ENCODE peak calls at places on chromosome 15, in five cellular contexts. J is HFFc6, A is HTR-8/SVneo, Y is GM12865, L is right lobe of liver. S is an unnamed sample.

GRCh38 chr15:80404719-80405553 is 754 bp downstream of the ARNT2 start:
- DNase-seq in J (no peak), A (peak; percentile 47), Y (no peak), L (no peak), S (no peak)

GRCh38 chr15:92861742-92862141 is 38.4 kb upstream of the CHD2 start:
- DNase-seq in J (no peak), A (no peak), Y (no peak), L (no peak), S (no peak)

GRCh38 chr15:41503669-41504010 is 10.0 kb downstream of the ITPKA start:
- DNase-seq in J (no peak), A (no peak), Y (no peak), L (no peak), S (no peak)

GRCh38 chr15:52523646-52524045 is 5.0 kb downstream of the MYO5A start:
- DNase-seq in J (no peak), A (no peak), Y (no peak), L (no peak), S (no peak)

GRCh38 chr15:63514533-63514943 is 10.1 kb downstream of the USP3 start:
- DNase-seq in J (peak; percentile 47), A (no peak), Y (no peak), L (no peak), S (no peak)

GRCh38 chr15:99732711-99733267 is 448 bp downstream of the LYSMD4 start:
- DNase-seq in J (no peak), A (no peak), Y (peak; percentile 38), L (no peak), S (peak; percentile 29)

GRCh38 chr15:27564656-27565055 is 534.5 kb downstream of the OCA2 start:
- DNase-seq in J (no peak), A (no peak), Y (no peak), L (no peak), S (no peak)

GRCh38 chr15:54046093-54046492 is 67.9 kb downstream of the UNC13C start:
- DNase-seq in J (no peak), A (no peak), Y (no peak), L (no peak), S (no peak)

GRCh38 chr15:40010681-40011080 is 28.3 kb downstream of the SRP14 start:
- DNase-seq in J (peak; percentile 67), A (no peak), Y (no peak), L (peak; percentile 86), S (no peak)

GRCh38 chr15:40306908-40307307 is 827 bp downstream of the PLCB2 start:
- DNase-seq in J (no peak), A (no peak), Y (no peak), L (no peak), S (no peak)

GRCh38 chr15:45539680-45540079 is 17.1 kb upstream of the SLC30A4 start:
- DNase-seq in J (no peak), A (no peak), Y (no peak), L (no peak), S (no peak)

GRCh38 chr15:39807791-39808190 is 25.1 kb upstream of the FSIP1 start:
- DNase-seq in J (no peak), A (no peak), Y (no peak), L (no peak), S (no peak)

GRCh38 chr15:46344906-46345305 is 710.1 kb downstream of the SQOR start:
- DNase-seq in J (no peak), A (no peak), Y (peak; percentile 1), L (no peak), S (no peak)

GRCh38 chr15:35827156-35827555 is 281.2 kb upstream of the DPH6 start:
- DNase-seq in J (peak; percentile 40), A (peak; percentile 3), Y (no peak), L (no peak), S (peak; percentile 21)

GRCh38 chr15:69474846-69475455 is 22.3 kb downstream of the RPLP1 start:
- DNase-seq in J (peak; percentile 26), A (no peak), Y (no peak), L (peak; percentile 29), S (no peak)

GRCh38 chr15:101003706-101004105 is 84.5 kb downstream of the LRRK1 start:
- DNase-seq in J (no peak), A (no peak), Y (no peak), L (no peak), S (no peak)